ENCODE peak calls at places on chromosomes 11 and 22, in four cellular contexts. One of them, this sample, is unnamed.

GRCh38 chr11:133981156-133981555 is 24.4 kb upstream of the IGSF9B start:
- DNase-seq in activated CD4-positive, alpha-beta T cell treated with anti-CD3 and anti-CD28 coated beads for 24 hours: no peak
- DNase-seq in activated naive CD8-positive, alpha-beta T cell treated with anti-CD3 and anti-CD28 coated beads, Interleukin-2, amount 50 U/mL, for 24 hours: no peak
- DNase-seq in COR-L47: no peak
- DNase-seq in this sample: no peak

GRCh38 chr11:64571410-64572091 is 19.5 kb upstream of the SLC22A12 start:
- DNase-seq in activated CD4-positive, alpha-beta T cell treated with anti-CD3 and anti-CD28 coated beads for 24 hours: no peak
- DNase-seq in activated naive CD8-positive, alpha-beta T cell treated with anti-CD3 and anti-CD28 coated beads, Interleukin-2, amount 50 U/mL, for 24 hours: no peak
- DNase-seq in COR-L47: no peak
- DNase-seq in this sample: no peak

GRCh38 chr11:61533401-61533800 is 24.9 kb downstream of the LRRC10B start:
- DNase-seq in activated CD4-positive, alpha-beta T cell treated with anti-CD3 and anti-CD28 coated beads for 24 hours: no peak
- DNase-seq in activated naive CD8-positive, alpha-beta T cell treated with anti-CD3 and anti-CD28 coated beads, Interleukin-2, amount 50 U/mL, for 24 hours: no peak
- DNase-seq in COR-L47: peak
- DNase-seq in this sample: no peak

GRCh38 chr11:89922195-89922660 is at the start of gene TRIM49D1:
- DNase-seq in activated CD4-positive, alpha-beta T cell treated with anti-CD3 and anti-CD28 coated beads for 24 hours: no peak
- DNase-seq in activated naive CD8-positive, alpha-beta T cell treated with anti-CD3 and anti-CD28 coated beads, Interleukin-2, amount 50 U/mL, for 24 hours: no peak
- DNase-seq in COR-L47: no peak
- DNase-seq in this sample: no peak

GRCh38 chr11:96090711-96091110 is 166.8 kb upstream of the MTMR2 start:
- DNase-seq in activated CD4-positive, alpha-beta T cell treated with anti-CD3 and anti-CD28 coated beads for 24 hours: no peak
- DNase-seq in activated naive CD8-positive, alpha-beta T cell treated with anti-CD3 and anti-CD28 coated beads, Interleukin-2, amount 50 U/mL, for 24 hours: no peak
- DNase-seq in COR-L47: no peak
- DNase-seq in this sample: no peak

GRCh38 chr22:47835726-47836125 is 1073.3 kb downstream of the TBC1D22A start:
- DNase-seq in activated CD4-positive, alpha-beta T cell treated with anti-CD3 and anti-CD28 coated beads for 24 hours: no peak
- DNase-seq in activated naive CD8-positive, alpha-beta T cell treated with anti-CD3 and anti-CD28 coated beads, Interleukin-2, amount 50 U/mL, for 24 hours: no peak
- DNase-seq in COR-L47: no peak
- DNase-seq in this sample: no peak

GRCh38 chr11:3609416-3610265 is 32.2 kb downstream of the ART5 start:
- DNase-seq in activated CD4-positive, alpha-beta T cell treated with anti-CD3 and anti-CD28 coated beads for 24 hours: peak
- DNase-seq in activated naive CD8-positive, alpha-beta T cell treated with anti-CD3 and anti-CD28 coated beads, Interleukin-2, amount 50 U/mL, for 24 hours: peak
- DNase-seq in COR-L47: no peak
- DNase-seq in this sample: peak

GRCh38 chr11:115267228-115267627 is 237.0 kb downstream of the CADM1 start:
- DNase-seq in activated CD4-positive, alpha-beta T cell treated with anti-CD3 and anti-CD28 coated beads for 24 hours: no peak
- DNase-seq in activated naive CD8-positive, alpha-beta T cell treated with anti-CD3 and anti-CD28 coated beads, Interleukin-2, amount 50 U/mL, for 24 hours: no peak
- DNase-seq in COR-L47: no peak
- DNase-seq in this sample: no peak

GRCh38 chr11:26227883-26228502 is 103.9 kb upstream of the ANO3 start:
- DNase-seq in activated CD4-positive, alpha-beta T cell treated with anti-CD3 and anti-CD28 coated beads for 24 hours: no peak
- DNase-seq in activated naive CD8-positive, alpha-beta T cell treated with anti-CD3 and anti-CD28 coated beads, Interleukin-2, amount 50 U/mL, for 24 hours: no peak
- DNase-seq in COR-L47: no peak
- DNase-seq in this sample: no peak

GRCh38 chr11:114141863-114142590 is 82.5 kb downstream of the ZBTB16 start:
- DNase-seq in activated CD4-positive, alpha-beta T cell treated with anti-CD3 and anti-CD28 coated beads for 24 hours: no peak
- DNase-seq in activated naive CD8-positive, alpha-beta T cell treated with anti-CD3 and anti-CD28 coated beads, Interleukin-2, amount 50 U/mL, for 24 hours: no peak
- DNase-seq in COR-L47: no peak
- DNase-seq in this sample: no peak

GRCh38 chr11:78230161-78230877 is 41.6 kb downstream of the USP35 start:
- DNase-seq in activated CD4-positive, alpha-beta T cell treated with anti-CD3 and anti-CD28 coated beads for 24 hours: no peak
- DNase-seq in activated naive CD8-positive, alpha-beta T cell treated with anti-CD3 and anti-CD28 coated beads, Interleukin-2, amount 50 U/mL, for 24 hours: no peak
- DNase-seq in COR-L47: peak
- DNase-seq in this sample: no peak

This sample was measured in activated CD8-positive, alpha-beta T cell treated with anti-CD3 and anti-CD28 coated beads, Interleukin-2, amount 10 ng/mL, durations not matched to agents 7 days and 5 days.